ENCODE peak calls at places on chromosomes 16 and 17, in nine cellular contexts. J, K, N, I, D, S, P, E and R are unnamed samples.

GRCh38 chr17:81428121-81428515 is 32.9 kb downstream of the BAHCC1 start:
- DNase-seq in J (no peak), K (peak), N (no peak), I (no peak), D (no peak), S (no peak), P (no peak), E (no peak), R (peak)

GRCh38 chr17:46026045-46026814 is 27.2 kb downstream of the STH start:
- DNase-seq in J (no peak), K (no peak), N (no peak), I (no peak), D (no peak), S (no peak), P (no peak), E (no peak), R (no peak)

GRCh38 chr17:17508641-17509591 is 12.7 kb upstream of the RASD1 start:
- DNase-seq in J (peak), K (peak), N (no peak), I (no peak), D (no peak), S (no peak), P (no peak), E (no peak), R (no peak)

GRCh38 chr16:55249936-55250335 is 74.1 kb upstream of the IRX6 start:
- DNase-seq in J (no peak), K (no peak), N (no peak), I (no peak), D (no peak), S (no peak), P (no peak), E (no peak), R (no peak)

GRCh38 chr17:32565401-32565800 is 78.6 kb downstream of the CDK5R1 start:
- DNase-seq in J (no peak), K (no peak), N (no peak), I (no peak), D (no peak), S (no peak), P (no peak), E (no peak), R (no peak)

GRCh38 chr17:3582921-3583320 is 25.3 kb upstream of the TRPV3 start:
- DNase-seq in J (no peak), K (no peak), N (no peak), I (no peak), D (no peak), S (no peak), P (no peak), E (no peak), R (no peak)

GRCh38 chr16:46789499-46790414 is 41.2 kb downstream of the C16orf87 start:
- DNase-seq in J (peak), K (peak), N (peak), I (peak), D (peak), S (peak), P (peak), E (peak), R (no peak)

GRCh38 chr17:1109606-1110523 is 69.9 kb downstream of the ABR start:
- DNase-seq in J (no peak), K (peak), N (no peak), I (peak), D (peak), S (no peak), P (peak), E (peak), R (no peak)

GRCh38 chr17:40548982-40549680 is 16.1 kb downstream of the CCR7 start:
- DNase-seq in J (no peak), K (no peak), N (no peak), I (no peak), D (no peak), S (peak), P (no peak), E (no peak), R (no peak)

GRCh38 chr16:27199747-27200146 is 3.6 kb upstream of the KDM8 start:
- DNase-seq in J (no peak), K (no peak), N (peak), I (no peak), D (no peak), S (no peak), P (no peak), E (no peak), R (no peak)

GRCh38 chr16:68364601-68364998 is 53.8 kb downstream of the PRMT7 start:
- DNase-seq in J (no peak), K (no peak), N (no peak), I (no peak), D (no peak), S (no peak), P (no peak), E (no peak), R (no peak)

GRCh38 chr17:41975099-41976083 is 8.8 kb downstream of the CNP start:
- DNase-seq in J (no peak), K (no peak), N (no peak), I (no peak), D (no peak), S (no peak), P (no peak), E (no peak), R (no peak)

GRCh38 chr16:85567101-85567866 is 45.8 kb upstream of the GSE1 start:
- DNase-seq in J (no peak), K (no peak), N (no peak), I (no peak), D (no peak), S (no peak), P (no peak), E (no peak), R (no peak)

GRCh38 chr16:10088380-10088793 is 93.8 kb downstream of the GRIN2A start:
- DNase-seq in J (no peak), K (no peak), N (no peak), I (peak), D (no peak), S (peak), P (no peak), E (no peak), R (no peak)

GRCh38 chr17:42866216-42866615 is 15.2 kb downstream of the AOC3 start:
- DNase-seq in J (no peak), K (no peak), N (no peak), I (no peak), D (no peak), S (no peak), P (no peak), E (no peak), R (no peak)

GRCh38 chr16:4846503-4846900 is 586 bp downstream of the GLYR1 start:
- DNase-seq in J (peak), K (peak), N (peak), I (peak), D (no peak), S (peak), P (no peak), E (no peak), R (no peak)

GRCh38 chr17:34151081-34151480 is 104.0 kb upstream of the CCL2 start:
- DNase-seq in J (no peak), K (no peak), N (no peak), I (no peak), D (no peak), S (no peak), P (no peak), E (no peak), R (no peak)

GRCh38 chr16:78364501-78364900 is 265.0 kb downstream of the WWOX start:
- DNase-seq in J (no peak), K (no peak), N (no peak), I (no peak), D (no peak), S (no peak), P (no peak), E (no peak), R (no peak)